ENCODE peak calls at places on chromosomes 16 and 17, in five cellular contexts. H, A, Y, S and I are unnamed samples.

GRCh38 chr17:74163271-74163821 is 40.1 kb upstream of the RPL38 start:
- DNase-seq in A (no peak), S (no peak), H (no peak), Y (no peak), I (no peak)

GRCh38 chr17:19357351-19358140 is 5.0 kb downstream of the B9D1 start:
- DNase-seq in A (no peak), H (no peak), S (no peak), Y (no peak), I (peak; percentile 32)

GRCh38 chr16:83983491-83983890 is 15.4 kb downstream of the NECAB2 start:
- DNase-seq in S (no peak), H (no peak), A (no peak), Y (no peak), I (no peak)

GRCh38 chr17:60387666-60388065 is 4.3 kb downstream of the USP32 start:
- DNase-seq in Y (no peak), H (no peak), S (no peak), A (no peak), I (no peak)

GRCh38 chr17:52181842-52182241 is 23.3 kb upstream of the CA10 start:
- DNase-seq in Y (no peak), S (no peak), A (no peak), H (no peak), I (no peak)

GRCh38 chr16:63890072-63890471 is 1231.8 kb downstream of the CDH11 start:
- DNase-seq in Y (no peak), S (no peak), A (peak; percentile 13), H (no peak), I (peak; percentile 43)

GRCh38 chr16:72517154-72517553 is 345.2 kb upstream of the PMFBP1 start:
- DNase-seq in S (no peak), Y (no peak), H (no peak), A (no peak), I (no peak)

GRCh38 chr17:78532922-78533640 is 44.1 kb downstream of the DNAH17 start:
- DNase-seq in S (no peak), A (no peak), H (no peak), Y (no peak), I (no peak)

GRCh38 chr17:65855245-65855644 is 293.8 kb upstream of the AXIN2 start:
- DNase-seq in S (no peak), H (peak; percentile 64), A (no peak), Y (no peak), I (peak; percentile 7)

GRCh38 chr17:75191584-75191983 is 8.8 kb upstream of the SUMO2 start:
- DNase-seq in Y (no peak), A (no peak), S (no peak), H (no peak), I (no peak)

GRCh38 chr17:67145406-67145805 is 99.6 kb downstream of the HELZ start:
- DNase-seq in A (no peak), Y (no peak), H (no peak), S (no peak), I (no peak)

GRCh38 chr17:78803161-78803845 is 21.2 kb upstream of the CYTH1 start:
- DNase-seq in A (no peak), S (no peak), Y (no peak), H (no peak), I (no peak)

GRCh38 chr17:72039490-72039889 is 81.3 kb upstream of the SOX9 start:
- DNase-seq in Y (no peak), S (no peak), H (no peak), A (no peak), I (no peak)

GRCh38 chr17:17280613-17281549 is at the start of gene COPS3:
- DNase-seq in H (peak; percentile 90), Y (peak; percentile 96), A (peak; percentile 94), S (peak; percentile 94), I (peak; percentile 98)

GRCh38 chr17:17877548-17878358 is 41.0 kb upstream of the SREBF1 start:
- DNase-seq in Y (no peak), S (no peak), A (peak; percentile 94), H (no peak), I (no peak)

GRCh38 chr17:81711814-81712467 is at the start of gene SLC25A10:
- DNase-seq in H (peak; percentile 90), Y (peak; percentile 98), A (peak; percentile 45), S (peak; percentile 63), I (peak; percentile 93)